ENCODE peak calls at places on chromosomes 12 and 14, in seven cellular contexts. L, K, N, P, R, H and V are unnamed samples.

GRCh38 chr14:50533806-50534205 is 1.4 kb upstream of the MAP4K5 start:
- DNase-seq in L (no peak), K (no peak), N (no peak), P (no peak), R (no peak), H (peak; percentile 44), V (no peak)

GRCh38 chr14:99716850-99717681 is 33.0 kb downstream of the CYP46A1 start:
- DNase-seq in L (peak; percentile 48), K (peak; percentile 71), N (peak; percentile 36), P (peak; percentile 17), R (no peak), H (no peak), V (no peak)

GRCh38 chr12:42332301-42332894 is 6.4 kb downstream of the PPHLN1 start:
- DNase-seq in L (no peak), K (no peak), N (no peak), P (no peak), R (peak; percentile 34), H (peak; percentile 67), V (peak; percentile 53)

GRCh38 chr14:93997933-93998870 is 1.1 kb downstream of the CCDC197 start:
- DNase-seq in L (no peak), K (no peak), N (no peak), P (no peak), R (no peak), H (no peak), V (no peak)

GRCh38 chr14:52877628-52878027 is 73.2 kb downstream of the FERMT2 start:
- DNase-seq in L (no peak), K (no peak), N (no peak), P (no peak), R (no peak), H (no peak), V (no peak)

GRCh38 chr14:29453045-29453444 is 474.6 kb downstream of the PRKD1 start:
- DNase-seq in L (no peak), K (no peak), N (no peak), P (no peak), R (no peak), H (no peak), V (no peak)

GRCh38 chr14:75840911-75841310 is 140.9 kb downstream of the TGFB3 start:
- DNase-seq in L (no peak), K (no peak), N (no peak), P (no peak), R (no peak), H (no peak), V (no peak)

GRCh38 chr14:101126376-101127130 is 223.0 kb upstream of the RTL1 start:
- DNase-seq in L (peak; percentile 65), K (peak; percentile 76), N (no peak), P (peak; percentile 25), R (no peak), H (no peak), V (no peak)

GRCh38 chr12:42728770-42729531 is 139.4 kb upstream of the PRICKLE1 start:
- DNase-seq in L (no peak), K (no peak), N (no peak), P (no peak), R (no peak), H (peak; percentile 87), V (peak; percentile 35)

GRCh38 chr12:115023279-115023678 is 339.3 kb upstream of the TBX3 start:
- DNase-seq in L (no peak), K (no peak), N (no peak), P (no peak), R (no peak), H (no peak), V (no peak)

GRCh38 chr14:52067873-52068740 is 752 bp downstream of the NID2 start:
- DNase-seq in L (peak; percentile 70), K (peak; percentile 86), N (peak; percentile 84), P (no peak), R (no peak), H (peak; percentile 26), V (no peak)

GRCh38 chr12:19915392-19916192 is 452.7 kb upstream of the PDE3A start:
- DNase-seq in L (no peak), K (no peak), N (no peak), P (no peak), R (no peak), H (peak; percentile 36), V (peak; percentile 33)

GRCh38 chr12:54129028-54129903 is 59.5 kb downstream of the SMUG1 start:
- DNase-seq in L (no peak), K (no peak), N (peak; percentile 58), P (no peak), R (no peak), H (no peak), V (no peak)

GRCh38 chr12:54128466-54128865 is 60.3 kb downstream of the SMUG1 start:
- DNase-seq in L (no peak), K (no peak), N (peak; percentile 56), P (no peak), R (no peak), H (no peak), V (no peak)

GRCh38 chr12:54127538-54128259 is 61.1 kb downstream of the SMUG1 start:
- DNase-seq in L (no peak), K (no peak), N (peak; percentile 47), P (no peak), R (no peak), H (no peak), V (no peak)

GRCh38 chr12:54126696-54127537 is 61.9 kb downstream of the SMUG1 start:
- DNase-seq in L (no peak), K (no peak), N (peak; percentile 87), P (peak; percentile 41), R (no peak), H (no peak), V (peak; percentile 69)

GRCh38 chr12:54125950-54126695 is 62.7 kb downstream of the SMUG1 start:
- DNase-seq in L (no peak), K (no peak), N (peak; percentile 84), P (no peak), R (no peak), H (no peak), V (peak; percentile 34)
- TF ChIP-seq CTCF in L (no peak), K (no peak), N (no peak), P (no peak), R (no peak), H (no peak), V (no peak)

GRCh38 chr12:132427177-132427725 is 62.7 kb upstream of the FBRSL1 start:
- DNase-seq in L (no peak), K (no peak), N (no peak), P (no peak), R (no peak), H (peak; percentile 40), V (no peak)

GRCh38 chr12:132426349-132427176 is 63.4 kb upstream of the FBRSL1 start:
- DNase-seq in L (no peak), K (no peak), N (no peak), P (no peak), R (peak; percentile 47), H (no peak), V (no peak)

GRCh38 chr12:132428872-132429121 is 61.2 kb upstream of the FBRSL1 start:
- DNase-seq in L (no peak), K (no peak), N (peak; percentile 74), P (no peak), R (peak; percentile 43), H (no peak), V (peak; percentile 18)

GRCh38 chr12:132429122-132429931 is 60.6 kb upstream of the FBRSL1 start:
- DNase-seq in L (no peak), K (no peak), N (peak; percentile 85), P (no peak), R (peak; percentile 20), H (no peak), V (no peak)

DNA sequence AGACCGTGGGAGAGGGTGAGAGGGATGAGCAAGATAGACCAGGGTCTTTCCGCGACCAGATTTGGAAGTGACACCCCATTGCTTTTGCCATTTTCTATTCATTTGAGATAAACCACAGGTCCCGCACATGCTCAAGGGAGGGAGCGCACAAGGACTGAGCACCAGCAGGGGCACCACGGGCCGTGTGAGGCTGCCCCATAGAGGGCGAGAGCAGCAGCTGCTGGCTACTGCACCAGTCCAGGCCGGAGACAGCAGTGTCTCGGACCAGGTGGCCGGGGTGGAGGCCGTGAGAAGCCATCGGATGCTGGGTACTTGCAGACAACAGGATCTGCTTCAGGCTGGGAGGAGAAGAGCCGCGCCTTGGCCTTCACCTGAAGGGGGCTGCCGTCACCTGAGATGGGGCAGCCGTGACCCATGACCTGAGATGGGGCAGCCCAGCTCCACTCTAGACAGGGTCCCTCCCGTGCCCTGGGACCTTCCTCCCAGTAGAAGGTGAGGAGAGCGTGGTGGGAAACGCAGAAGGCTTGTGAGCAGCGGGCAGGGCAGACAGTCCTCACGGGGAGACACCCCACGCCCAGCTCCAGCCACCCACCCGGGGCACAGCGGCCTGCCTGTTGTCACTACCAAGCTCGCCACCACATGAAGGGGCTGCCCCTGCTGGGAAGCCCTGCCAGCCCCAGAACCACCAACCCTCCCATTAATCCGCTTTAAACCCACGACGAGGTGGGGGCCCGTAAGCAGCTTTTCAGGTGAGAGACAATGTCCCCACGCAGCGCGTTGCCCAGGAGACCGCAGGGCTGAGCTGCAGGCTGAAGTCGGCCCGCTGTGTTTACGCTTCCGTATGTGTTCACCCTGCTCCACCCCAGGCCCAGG is 61.7 kb upstream of the FBRSL1 start:
- DNase-seq in L (no peak), K (no peak), N (peak; percentile 73), P (no peak), R (peak; percentile 19), H (no peak), V (no peak)
- TF ChIP-seq CTCF in L (no peak), K (no peak), N (peak; percentile 57), P (no peak), R (peak; percentile 47), H (peak; percentile 22), V (no peak)

DNA sequence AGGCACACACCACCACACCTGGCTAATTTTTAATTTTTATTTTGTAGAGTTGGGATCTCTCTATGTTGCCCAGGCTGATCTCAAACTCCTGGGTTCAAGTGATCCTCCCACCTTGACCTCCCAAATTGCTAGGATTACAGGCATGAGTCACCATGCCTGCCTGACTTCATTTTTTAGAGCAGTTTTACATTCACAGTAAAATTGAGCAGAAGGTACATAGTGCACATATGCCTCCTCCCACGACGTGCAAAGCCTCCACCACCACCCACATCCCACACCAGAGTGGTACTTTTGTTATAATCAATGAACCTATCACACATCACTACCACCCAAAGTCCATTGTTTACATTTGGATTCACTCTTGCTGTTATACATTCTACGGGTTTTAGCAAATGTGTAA is 62.5 kb upstream of the PLEKHG3 start:
- DNase-seq in L (no peak), K (no peak), N (no peak), P (no peak), R (no peak), H (no peak), V (no peak)
- TF ChIP-seq CTCF in L (no peak), K (no peak), N (no peak), P (no peak), R (no peak), H (no peak), V (no peak)

GRCh38 chr12:52300796-52301691 is 9.7 kb upstream of the KRT81 start:
- DNase-seq in L (no peak), K (no peak), N (peak; percentile 84), P (no peak), R (no peak), H (no peak), V (no peak)

GRCh38 chr12:52296572-52297215 is 5.4 kb upstream of the KRT81 start:
- DNase-seq in L (no peak), K (peak; percentile 60), N (peak; percentile 38), P (no peak), R (no peak), H (no peak), V (no peak)

GRCh38 chr12:52294803-52295202 is 3.5 kb upstream of the KRT81 start:
- DNase-seq in L (no peak), K (no peak), N (no peak), P (no peak), R (no peak), H (no peak), V (no peak)

GRCh38 chr12:52295663-52296062 is 4.3 kb upstream of the KRT81 start:
- DNase-seq in L (no peak), K (peak; percentile 0), N (peak; percentile 10), P (no peak), R (no peak), H (peak; percentile 23), V (no peak)

GRCh38 chr12:52298677-52299076 is 7.3 kb upstream of the KRT81 start:
- DNase-seq in L (no peak), K (no peak), N (no peak), P (no peak), R (no peak), H (no peak), V (no peak)
- TF ChIP-seq CTCF in L (no peak), K (no peak), N (no peak), P (no peak), R (no peak), H (no peak), V (no peak)